ENCODE peak calls at places on chromosomes 16 and 17, in four cellular contexts. U is esophagus muscularis mucosa, X is endothelial cell of umbilical vein, W is adrenal gland. C is an unnamed sample.

GRCh38 chr17:64938925-64939474 is 19.7 kb upstream of the LRRC37A3 start:
- DNase-seq in U (no peak), X (peak), W (peak), C (no peak)

GRCh38 chr17:60640503-60640902 is 37.1 kb upstream of the BCAS3 start:
- DNase-seq in U (no peak), X (peak), W (no peak), C (no peak)

GRCh38 chr17:62950067-62950466 is 16.0 kb upstream of the TANC2 start:
- DNase-seq in U (no peak), X (no peak), W (peak), C (peak)

GRCh38 chr17:55727920-55728319 is 5.3 kb upstream of the TMEM100 start:
- DNase-seq in U (no peak), X (no peak), W (no peak), C (no peak)

GRCh38 chr17:49230636-49231562 is at the start of gene PHOSPHO1:
- DNase-seq in U (no peak), X (peak), W (peak), C (peak)

GRCh38 chr16:85029413-85029794 is 1.8 kb downstream of the KIAA0513 start:
- DNase-seq in U (no peak), X (no peak), W (peak), C (peak)

GRCh38 chr16:54947616-54948015 is 17.0 kb downstream of the IRX5 start:
- DNase-seq in U (no peak), X (no peak), W (no peak), C (no peak)

GRCh38 chr16:11511801-11512200 is 74.9 kb downstream of the LITAF start:
- DNase-seq in U (no peak), X (no peak), W (no peak), C (no peak)

GRCh38 chr16:54931041-54931756 is 534 bp downstream of the IRX5 start:
- DNase-seq in U (peak), X (peak), W (no peak), C (peak)

GRCh38 chr17:78346605-78347250 is 13.1 kb downstream of the SOCS3 start:
- DNase-seq in U (no peak), X (no peak), W (no peak), C (peak)

GRCh38 chr16:7345423-7345822 is 12.8 kb downstream of the RBFOX1 start:
- DNase-seq in U (no peak), X (no peak), W (no peak), C (no peak)

GRCh38 chr16:4093495-4094137 is 22.6 kb downstream of the ADCY9 start:
- DNase-seq in U (no peak), X (no peak), W (no peak), C (no peak)

GRCh38 chr17:38601539-38602351 is 4.0 kb downstream of the SRCIN1 start:
- DNase-seq in U (no peak), X (no peak), W (no peak), C (no peak)

GRCh38 chr17:66511125-66511524 is 208.7 kb downstream of the PRKCA start:
- DNase-seq in U (no peak), X (no peak), W (no peak), C (no peak)

GRCh38 chr16:54361813-54362212 is 75.2 kb upstream of the IRX3 start:
- DNase-seq in U (no peak), X (no peak), W (no peak), C (no peak)

GRCh38 chr17:38667099-38667786 is 7.5 kb downstream of the EPOP start:
- DNase-seq in U (no peak), X (peak), W (peak), C (peak)

GRCh38 chr16:77499373-77500285 is 64.8 kb upstream of the ADAMTS18 start:
- DNase-seq in U (no peak), X (peak), W (peak), C (peak)

GRCh38 chr17:79600613-79601221 is 10.1 kb downstream of the RBFOX3 start:
- DNase-seq in U (no peak), X (no peak), W (no peak), C (no peak)

GRCh38 chr17:27284811-27285415 is 9.0 kb upstream of the WSB1 start:
- DNase-seq in U (no peak), X (peak), W (peak), C (no peak)

GRCh38 chr17:46984341-46984740 is 5.3 kb upstream of the RPRML start:
- DNase-seq in U (no peak), X (no peak), W (no peak), C (no peak)

DNA sequence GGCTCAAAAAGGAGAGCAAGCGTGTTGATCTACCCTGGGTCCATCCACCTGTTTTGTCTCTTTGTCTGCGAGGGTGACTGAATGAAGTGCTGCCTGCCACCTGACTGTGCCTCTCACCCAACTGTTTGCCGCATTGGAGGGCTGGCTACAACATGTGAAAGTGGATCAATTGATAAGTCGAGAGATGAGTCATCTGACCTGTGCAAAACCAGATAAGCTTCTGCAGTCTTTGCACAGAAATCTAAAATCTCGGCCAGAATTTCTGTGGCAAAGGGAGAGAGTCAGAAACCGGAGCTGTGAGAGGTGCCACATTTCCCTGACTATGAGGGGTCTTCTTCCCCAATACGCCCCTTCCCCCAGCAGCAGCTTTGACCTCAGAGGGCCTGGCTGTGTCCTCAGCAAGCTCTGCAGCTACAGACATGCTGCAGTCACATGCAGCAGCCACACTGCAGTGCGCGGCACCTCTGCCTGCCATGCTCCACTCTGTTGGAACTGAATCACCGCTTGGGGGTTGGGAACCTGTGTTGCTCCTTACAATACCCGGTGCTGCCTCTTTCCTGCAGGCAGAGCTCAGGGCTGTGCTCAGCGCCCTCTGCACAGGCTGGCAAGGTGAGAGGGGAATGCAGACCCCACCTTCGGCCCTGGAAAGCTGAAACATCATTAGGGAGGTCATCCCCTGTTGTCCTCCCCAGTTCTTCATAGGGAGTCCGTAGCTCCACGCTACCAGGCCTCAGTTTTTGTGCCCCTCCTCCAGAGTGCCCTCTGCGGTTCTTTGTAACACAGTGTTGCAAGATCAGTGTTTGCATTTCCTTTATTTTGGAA is 16.2 kb upstream of the HAS3 start:
- DNase-seq in U (no peak), X (peak), W (peak), C (no peak)
- TF ChIP-seq POLR2A in U (no peak), X (no peak), W (no peak), C (no peak)

DNA sequence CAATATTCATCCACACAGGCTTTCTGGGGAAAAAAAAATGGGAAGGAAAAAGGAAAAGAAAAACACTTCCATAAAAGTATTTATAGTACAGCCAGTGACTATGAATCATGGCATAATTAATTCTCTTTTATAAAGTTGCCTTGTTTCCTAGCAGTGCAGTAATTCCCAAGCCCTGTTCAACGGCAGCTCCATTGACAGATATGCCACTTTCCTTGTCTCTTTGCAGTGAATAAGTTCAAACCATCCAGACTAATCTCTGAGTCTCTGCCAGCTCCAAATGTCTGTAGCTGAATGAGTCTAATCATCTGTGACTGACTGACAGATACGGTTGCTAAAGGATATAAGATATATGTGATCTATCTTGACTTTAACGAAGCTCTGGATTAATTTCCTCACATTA is 52.9 kb upstream of the KCNJ16 start:
- DNase-seq in U (no peak), X (peak), W (no peak), C (no peak)
- TF ChIP-seq POLR2A in U (no peak), X (no peak), W (no peak), C (no peak)

GRCh38 chr16:49453001-49453400 is 79.4 kb downstream of the C16orf78 start:
- DNase-seq in U (no peak), X (no peak), W (no peak), C (no peak)

GRCh38 chr16:49454426-49455180 is 81.0 kb downstream of the C16orf78 start:
- DNase-seq in U (no peak), X (no peak), W (no peak), C (no peak)

GRCh38 chr16:49455181-49455990 is 81.8 kb downstream of the C16orf78 start:
- DNase-seq in U (no peak), X (no peak), W (no peak), C (no peak)

GRCh38 chr16:49452568-49452967 is 79.0 kb downstream of the C16orf78 start:
- DNase-seq in U (no peak), X (no peak), W (no peak), C (no peak)

DNA sequence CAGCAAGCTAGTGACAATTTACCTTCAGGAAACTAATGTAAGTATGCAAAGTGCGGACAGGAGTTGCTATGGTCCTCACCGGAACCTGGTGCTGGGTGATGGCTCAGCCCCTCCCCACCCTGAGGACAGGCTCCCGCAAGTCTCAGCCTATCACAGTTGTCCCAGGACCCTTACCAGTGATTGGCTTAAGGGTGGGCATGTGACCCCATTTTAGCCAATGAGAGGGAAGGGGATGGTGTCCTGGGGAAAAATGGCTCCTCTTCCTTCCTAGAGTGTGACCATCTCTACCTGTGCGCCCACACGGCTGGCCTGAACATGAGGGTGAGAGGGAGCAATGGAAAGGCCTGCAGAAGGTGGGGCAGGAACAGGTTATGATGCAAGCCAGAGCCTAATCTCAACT is 80.4 kb downstream of the C16orf78 start:
- DNase-seq in U (no peak), X (no peak), W (no peak), C (no peak)
- TF ChIP-seq POLR2A in U (no peak), X (no peak), W (no peak), C (no peak)

GRCh38 chr17:16415031-16415924 is at the start of gene TRPV2:
- DNase-seq in U (no peak), X (no peak), W (no peak), C (no peak)
- TF ChIP-seq POLR2A in U (no peak), X (no peak), W (no peak), C (no peak)

DNA sequence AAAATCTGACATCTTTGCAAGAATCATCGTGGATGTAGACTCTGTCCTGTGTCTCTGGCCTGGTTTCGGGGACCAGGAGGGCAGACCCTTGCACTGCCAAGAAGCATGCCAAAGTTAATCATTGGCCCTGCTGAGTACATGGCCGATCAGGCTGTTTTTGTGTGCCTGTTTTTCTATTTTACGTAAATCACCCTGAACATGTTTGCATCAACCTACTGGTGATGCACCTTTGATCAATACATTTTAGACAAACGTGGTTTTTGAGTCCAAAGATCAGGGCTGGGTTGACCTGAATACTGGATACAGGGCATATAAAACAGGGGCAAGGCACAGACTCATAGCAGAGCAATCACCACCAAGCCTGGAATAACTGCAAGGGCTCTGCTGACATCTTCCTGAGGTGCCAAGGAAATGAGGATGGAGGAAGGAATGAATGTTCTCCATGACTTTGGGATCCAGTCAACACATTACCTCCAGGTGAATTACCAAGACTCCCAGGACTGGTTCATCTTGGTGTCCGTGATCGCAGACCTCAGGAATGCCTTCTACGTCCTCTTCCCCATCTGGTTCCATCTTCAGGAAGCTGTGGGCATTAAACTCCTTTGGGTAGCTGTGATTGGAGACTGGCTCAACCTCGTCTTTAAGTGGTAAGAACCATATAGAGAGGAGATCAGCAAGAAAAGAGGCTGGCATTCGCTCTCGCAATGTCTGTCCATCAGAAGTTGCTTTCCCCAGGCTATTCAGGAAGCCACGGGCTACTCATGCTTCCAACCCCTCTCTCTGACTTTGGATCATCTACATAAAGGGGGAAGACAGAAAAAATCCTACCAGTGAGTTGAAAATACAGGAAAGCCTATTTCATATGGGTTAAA is at the start of gene G6PC1:
- DNase-seq in U (no peak), X (no peak), W (no peak), C (no peak)
- TF ChIP-seq POLR2A in U (no peak), X (no peak), W (no peak), C (no peak)

GRCh38 chr17:44071198-44071520 is 624 bp downstream of the G6PC3 start:
- DNase-seq in U (peak), X (no peak), W (no peak), C (no peak)

GRCh38 chr17:44067547-44067945 is 1.1 kb upstream of the LSM12 start:
- DNase-seq in U (no peak), X (no peak), W (no peak), C (no peak)

GRCh38 chr17:44071772-44072171 is 1.2 kb downstream of the G6PC3 start:
- DNase-seq in U (no peak), X (peak), W (no peak), C (no peak)

GRCh38 chr17:44069974-44070454 is 521 bp upstream of the G6PC3 start:
- DNase-seq in U (no peak), X (no peak), W (no peak), C (no peak)

GRCh38 chr17:44070455-44071197 is at the start of gene G6PC3:
- DNase-seq in U (peak), X (peak), W (peak), C (peak)
- TF ChIP-seq POLR2A in U (peak), X (peak), W (peak), C (peak)

GRCh38 chr17:42561908-42562844 is at the start of gene COASY:
- DNase-seq in U (peak), X (peak), W (peak), C (peak)
- TF ChIP-seq POLR2A in U (peak), X (peak), W (no peak), C (peak)

GRCh38 chr17:42772945-42773289 is 332 bp upstream of the VPS25 start:
- DNase-seq in U (no peak), X (no peak), W (no peak), C (no peak)

GRCh38 chr17:42775534-42776098 is 2.4 kb downstream of the VPS25 start:
- DNase-seq in U (no peak), X (peak), W (no peak), C (no peak)

GRCh38 chr17:42774066-42774750 is 959 bp downstream of the VPS25 start:
- DNase-seq in U (no peak), X (no peak), W (no peak), C (peak)

GRCh38 chr17:42778570-42778969 is 1.8 kb upstream of the WNK4 start:
- DNase-seq in U (no peak), X (no peak), W (no peak), C (no peak)

DNA sequence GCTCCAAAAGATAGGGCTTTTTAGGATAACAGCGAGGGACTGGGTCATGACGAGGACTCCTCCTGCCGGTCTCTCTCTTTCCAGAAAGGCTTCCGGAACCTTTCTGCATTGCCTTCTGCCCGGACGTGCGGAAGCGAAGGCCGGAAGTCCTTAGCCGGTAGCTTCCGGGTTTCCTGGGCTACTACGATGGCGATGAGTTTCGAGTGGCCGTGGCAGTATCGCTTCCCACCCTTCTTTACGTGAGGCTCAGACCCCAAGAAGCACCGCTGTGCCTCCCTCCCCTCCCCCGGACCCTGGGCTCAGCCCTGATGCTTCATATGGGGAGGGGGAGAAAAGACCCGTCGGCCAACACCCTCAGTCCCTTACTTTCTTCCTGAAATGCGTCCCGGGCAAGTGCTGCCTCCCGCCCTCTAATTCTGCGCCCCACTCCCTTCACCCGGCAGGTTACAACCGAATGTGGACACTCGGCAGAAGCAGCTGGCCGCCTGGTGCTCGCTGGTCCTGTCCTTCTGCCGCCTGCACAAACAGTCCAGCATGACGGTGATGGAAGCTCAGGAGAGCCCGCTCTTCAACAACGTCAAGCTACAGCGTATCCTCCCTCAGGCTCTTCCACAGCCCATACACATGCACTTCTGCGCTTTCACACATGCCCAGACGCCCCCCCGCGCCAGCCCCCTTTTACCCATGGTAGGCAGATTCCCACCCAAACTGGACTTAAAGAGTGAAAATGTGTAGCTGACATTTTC is at the start of gene VPS25:
- DNase-seq in U (no peak), X (peak), W (peak), C (peak)
- TF ChIP-seq POLR2A in U (peak), X (peak), W (no peak), C (peak)

GRCh38 chr16:1169285-1170075 is 16.6 kb downstream of the CACNA1H start:
- DNase-seq in U (no peak), X (no peak), W (no peak), C (no peak)
- TF ChIP-seq POLR2A in U (no peak), X (no peak), W (no peak), C (no peak)

GRCh38 chr16:71885261-71885650 is 1.3 kb upstream of the ZNF821 start:
- DNase-seq in U (no peak), X (no peak), W (no peak), C (no peak)

GRCh38 chr16:71880176-71880575 is 3.8 kb downstream of the ZNF821 start:
- DNase-seq in U (no peak), X (no peak), W (no peak), C (no peak)

GRCh38 chr16:71883193-71883848 is 661 bp downstream of the ZNF821 start:
- DNase-seq in U (no peak), X (peak), W (no peak), C (peak)

GRCh38 chr16:71882505-71883192 is 1.3 kb downstream of the ZNF821 start:
- DNase-seq in U (peak), X (peak), W (peak), C (peak)

DNA sequence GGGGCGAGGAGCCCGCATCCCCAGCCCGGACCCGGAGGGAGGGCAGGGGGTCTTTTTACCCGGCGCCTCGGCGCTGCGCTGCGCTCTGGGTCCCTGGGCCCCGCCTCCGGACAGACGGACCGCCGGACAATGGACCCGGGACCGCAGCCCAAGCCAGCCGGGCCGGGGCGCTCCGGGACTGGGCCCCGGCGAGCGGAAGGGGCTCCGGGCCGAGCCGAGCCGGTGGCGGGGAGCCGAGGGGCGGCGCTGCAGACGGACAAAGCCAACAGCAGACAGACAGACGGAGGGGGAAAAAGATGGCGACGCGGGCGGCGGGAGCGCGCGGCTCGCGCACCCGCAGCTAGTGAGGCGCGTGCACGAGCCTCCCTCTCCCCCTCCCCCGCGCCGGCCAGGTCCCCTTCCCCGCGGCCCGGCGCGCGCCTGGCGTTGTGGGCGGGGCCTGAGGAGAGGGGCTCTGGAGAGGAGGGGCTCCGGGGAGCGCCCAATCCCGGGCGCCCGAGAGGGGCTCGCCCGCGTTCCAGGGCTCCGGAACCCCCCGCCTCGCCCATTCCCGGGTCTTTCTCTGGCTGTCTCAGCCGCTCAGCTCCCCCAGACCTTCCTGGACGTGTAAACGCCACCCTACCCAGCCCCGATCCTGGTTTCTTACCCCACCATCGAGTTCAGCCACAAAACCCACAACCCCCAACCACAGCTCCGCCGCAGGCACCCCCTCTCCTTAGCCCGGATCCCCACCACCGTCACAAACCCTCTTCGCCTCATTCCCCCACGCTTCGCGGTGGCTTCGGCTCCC is at the start of gene ZNF821:
- DNase-seq in U (no peak), X (peak), W (peak), C (peak)
- TF ChIP-seq POLR2A in U (no peak), X (peak), W (no peak), C (no peak)

C was measured in H54.